ENCODE peak calls at places on chromosomes 4 and X, in six cellular contexts. C, X, P, D, O and H are unnamed samples.

GRCh38 chrX:87489071-87489470 is 28.5 kb upstream of the KLHL4 start:
- DNase-seq in C (no peak), X (no peak), P (no peak), D (peak), O (no peak), H (no peak)

GRCh38 chr4:114180481-114180880 is 201.0 kb upstream of the ARSJ start:
- DNase-seq in C (peak), X (no peak), P (no peak), D (peak), O (no peak), H (no peak)

GRCh38 chr4:13986533-13986932 is 359.0 kb upstream of the BOD1L1 start:
- DNase-seq in C (no peak), X (no peak), P (no peak), D (no peak), O (no peak), H (no peak)

GRCh38 chr4:71268156-71268555 is 70.7 kb upstream of the SLC4A4 start:
- DNase-seq in C (no peak), X (no peak), P (no peak), D (no peak), O (no peak), H (no peak)

GRCh38 chrX:153477901-153478300 is 7.5 kb upstream of the HAUS7 start:
- DNase-seq in C (no peak), X (no peak), P (no peak), D (no peak), O (no peak), H (no peak)

GRCh38 chr4:52243367-52243766 is 192.3 kb downstream of the SPATA18 start:
- DNase-seq in C (no peak), X (no peak), P (no peak), D (no peak), O (no peak), H (no peak)

GRCh38 chrX:34891391-34891790 is 51.2 kb upstream of the FAM47B start:
- DNase-seq in C (no peak), X (no peak), P (no peak), D (no peak), O (no peak), H (no peak)

GRCh38 chrX:44343412-44343942 is at the start of gene EFHC2:
- DNase-seq in C (no peak), X (peak), P (peak), D (peak), O (peak), H (no peak)

GRCh38 chr4:74623041-74623440 is 171.3 kb downstream of the BTC start:
- DNase-seq in C (peak), X (no peak), P (no peak), D (peak), O (no peak), H (no peak)

GRCh38 chr4:145920205-145920604 is 18.4 kb downstream of the ZNF827 start:
- DNase-seq in C (no peak), X (no peak), P (no peak), D (peak), O (no peak), H (no peak)

GRCh38 chrX:13008189-13008533 is 33.3 kb downstream of the TMSB4X start:
- DNase-seq in C (peak), X (no peak), P (no peak), D (peak), O (no peak), H (no peak)

GRCh38 chrX:20374866-20375530 is 108.3 kb upstream of the RPS6KA3 start:
- DNase-seq in C (peak), X (no peak), P (no peak), D (no peak), O (no peak), H (no peak)

GRCh38 chrX:119763175-119763574 is 4.8 kb downstream of the SOWAHD start:
- DNase-seq in C (no peak), X (no peak), P (no peak), D (peak), O (no peak), H (no peak)

GRCh38 chr4:105154576-105154975 is 7.9 kb downstream of the TET2 start:
- DNase-seq in C (no peak), X (no peak), P (no peak), D (no peak), O (no peak), H (no peak)

GRCh38 chr4:1812720-1813119 is 19.6 kb downstream of the FGFR3 start:
- DNase-seq in C (no peak), X (no peak), P (no peak), D (no peak), O (no peak), H (no peak)

GRCh38 chr4:89915151-89915550 is 20.5 kb downstream of the MMRN1 start:
- DNase-seq in C (no peak), X (no peak), P (no peak), D (no peak), O (no peak), H (no peak)

GRCh38 chrX:22300130-22300529 is 27.4 kb downstream of the CBLL2 start:
- DNase-seq in C (no peak), X (no peak), P (no peak), D (peak), O (peak), H (no peak)

GRCh38 chrX:134237363-134237702 is 351 bp downstream of the CCDC160 start:
- DNase-seq in C (no peak), X (no peak), P (no peak), D (no peak), O (no peak), H (no peak)
- H3K4me3 ChIP-seq in C (no peak), X (peak), P (peak), D (peak), O (peak), H (peak)

DNA sequence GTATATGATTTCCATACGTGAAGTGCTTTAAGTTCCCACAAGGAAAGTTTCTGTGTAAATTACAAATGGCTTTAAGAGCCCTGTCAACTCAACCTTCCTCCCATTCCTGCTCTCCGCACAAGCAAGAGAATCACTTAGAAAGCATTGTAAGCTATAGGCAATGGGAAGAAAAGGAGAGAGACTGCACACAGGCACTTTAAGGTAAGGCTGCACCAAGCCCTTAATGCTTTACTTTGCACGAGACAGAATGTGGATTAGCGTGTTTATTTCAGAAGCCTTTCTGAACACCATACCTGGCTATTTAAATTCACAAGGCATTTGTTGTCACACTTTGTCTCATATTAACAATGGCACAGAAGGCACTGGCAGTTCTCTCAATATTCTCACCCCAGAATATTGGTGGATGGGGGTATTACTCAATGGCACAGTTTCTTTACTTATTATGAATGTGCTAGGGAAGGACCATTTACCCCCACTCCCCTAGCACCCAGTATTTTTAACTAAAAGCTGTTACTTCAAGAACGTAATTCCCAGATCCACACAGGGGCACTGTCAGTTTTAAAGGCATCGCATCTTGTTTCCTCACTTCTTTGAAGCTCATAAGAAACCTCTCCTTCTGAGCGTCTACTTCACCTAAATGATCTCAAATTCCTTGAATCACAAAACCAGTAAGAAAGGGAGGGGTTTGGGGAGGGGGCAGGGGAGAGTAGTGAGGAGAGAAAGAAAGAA is 150.0 kb downstream of the MAML3 start:
- DNase-seq in C (no peak), X (no peak), P (no peak), D (no peak), O (no peak), H (no peak)
- H3K4me3 ChIP-seq in C (no peak), X (peak), P (peak), D (peak), O (peak), H (peak)

GRCh38 chr4:125956281-125956680 is 641.5 kb downstream of the FAT4 start:
- DNase-seq in C (no peak), X (no peak), P (no peak), D (no peak), O (no peak), H (no peak)
- H3K4me3 ChIP-seq in C (no peak), X (no peak), P (no peak), D (no peak), O (no peak), H (no peak)

GRCh38 chr4:6162885-6163284 is 37.5 kb downstream of the JAKMIP1 start:
- DNase-seq in C (no peak), X (no peak), P (no peak), D (no peak), O (no peak), H (no peak)
- H3K4me3 ChIP-seq in C (no peak), X (no peak), P (no peak), D (no peak), O (no peak), H (no peak)

DNA sequence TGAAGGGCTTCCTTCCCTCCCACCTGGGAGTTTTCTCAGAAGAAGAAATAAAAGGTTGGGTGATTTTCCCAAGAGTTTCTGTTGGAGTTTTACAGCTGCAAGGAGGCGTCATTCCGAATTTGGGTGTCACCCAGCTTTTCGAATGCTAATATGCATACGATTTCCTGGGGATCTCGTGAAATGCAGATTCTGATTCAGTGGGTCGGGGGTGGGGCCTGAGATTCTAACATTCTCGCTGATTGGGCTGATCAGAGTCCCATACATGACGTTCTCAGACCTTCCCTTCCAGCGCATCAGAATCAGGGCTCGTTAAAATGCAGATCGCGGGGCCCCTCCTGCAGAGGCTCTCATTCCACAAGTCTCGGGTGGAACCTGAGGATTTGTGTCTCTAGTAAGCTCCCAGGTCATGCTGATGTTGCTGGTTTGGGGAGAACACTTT is 125.8 kb upstream of the STX18 start:
- DNase-seq in C (no peak), X (no peak), P (no peak), D (no peak), O (no peak), H (no peak)
- H3K4me3 ChIP-seq in C (no peak), X (no peak), P (no peak), D (no peak), O (no peak), H (peak)

DNA sequence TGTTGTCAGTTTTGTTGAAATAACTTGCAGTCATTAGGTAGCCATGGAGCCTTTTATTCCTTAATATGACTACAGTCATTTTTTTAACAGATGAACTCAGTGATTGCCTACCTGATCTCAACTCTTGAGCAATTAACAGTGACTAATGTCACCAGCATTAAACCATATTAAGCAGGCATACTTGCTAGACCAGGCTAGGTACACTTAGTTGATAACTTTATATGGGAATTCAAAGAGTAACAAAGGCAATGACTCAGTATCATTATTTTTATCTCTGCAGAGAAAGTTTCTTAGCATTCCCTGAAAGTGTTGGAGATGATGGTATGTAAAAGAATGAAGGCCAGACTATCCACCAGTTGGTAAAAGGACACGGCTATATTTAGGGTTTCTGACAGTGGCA is at the start of gene C4orf54:
- DNase-seq in C (no peak), X (no peak), P (no peak), D (no peak), O (no peak), H (no peak)
- H3K4me3 ChIP-seq in C (no peak), X (no peak), P (no peak), D (no peak), O (no peak), H (no peak)

DNA sequence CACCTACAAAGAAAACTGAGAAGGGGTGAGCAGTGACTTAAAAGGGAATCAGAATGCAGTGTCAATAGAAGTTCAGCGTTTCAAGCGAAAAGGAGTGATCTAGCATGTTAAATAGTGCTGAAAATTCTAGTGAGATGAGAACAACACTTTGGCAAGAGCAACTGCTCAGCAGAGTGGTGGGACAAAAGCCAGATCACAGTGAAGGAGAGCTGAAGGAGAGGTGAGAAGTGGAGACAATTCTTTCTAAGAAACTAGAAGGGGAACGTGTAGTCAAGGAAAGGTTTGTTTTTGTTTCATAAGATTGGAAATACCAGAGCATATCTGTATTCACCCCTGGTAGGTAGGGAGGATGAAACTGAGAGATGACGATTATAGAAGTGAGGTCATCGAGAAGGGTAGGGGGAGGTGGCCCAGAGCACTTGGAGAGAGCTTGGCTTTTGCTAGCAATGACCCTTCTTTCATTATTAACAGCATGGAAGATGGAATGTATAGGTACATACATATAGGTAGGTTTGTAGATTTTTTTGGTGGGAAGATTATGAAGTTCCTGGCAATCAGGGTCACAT is 33.7 kb downstream of the SRPX2 start:
- DNase-seq in C (no peak), X (no peak), P (no peak), D (peak), O (no peak), H (no peak)
- H3K4me3 ChIP-seq in C (no peak), X (no peak), P (no peak), D (no peak), O (no peak), H (no peak)